ENCODE peak calls at places on chromosomes 3 and 15, in six cellular contexts. X, P, H, A, C and V are unnamed samples.

GRCh38 chr15:22874256-22874655 is 35.8 kb downstream of the NIPA2 start:
- DNase-seq in C (no peak), P (no peak), X (no peak), H (no peak), A (no peak), V (no peak)

GRCh38 chr3:148178508-148178907 is 519.2 kb upstream of the AGTR1 start:
- DNase-seq in X (no peak), C (no peak), H (no peak), A (no peak), P (no peak), V (no peak)

GRCh38 chr3:53820756-53821580 is 25.3 kb downstream of the CHDH start:
- DNase-seq in C (no peak), X (no peak), P (no peak), H (no peak), A (no peak), V (no peak)

GRCh38 chr15:56765252-56765651 is 31.9 kb upstream of the ZNF280D start:
- DNase-seq in P (no peak), X (no peak), C (no peak), A (no peak), H (no peak), V (no peak)

GRCh38 chr3:48716508-48716981 is 476 bp downstream of the IP6K2 start:
- DNase-seq in A (peak), C (peak), H (no peak), X (peak), P (no peak), V (no peak)

GRCh38 chr15:84681822-84682221 is 23.8 kb upstream of the NMB start:
- DNase-seq in H (no peak), X (no peak), A (no peak), P (no peak), C (peak), V (no peak)

GRCh38 chr3:87120850-87121249 is 106.3 kb upstream of the CHMP2B start:
- DNase-seq in A (no peak), X (peak), H (no peak), P (no peak), C (no peak), V (no peak)

GRCh38 chr3:104536715-104537114 is 830.0 kb upstream of the ALCAM start:
- DNase-seq in C (no peak), A (no peak), P (no peak), H (no peak), X (no peak), V (no peak)

GRCh38 chr3:284316-284715 is 87.8 kb downstream of the CHL1 start:
- DNase-seq in P (no peak), X (no peak), A (no peak), H (no peak), C (no peak), V (no peak)

GRCh38 chr15:35911052-35911780 is 365.3 kb upstream of the DPH6 start:
- DNase-seq in C (no peak), X (no peak), A (no peak), P (no peak), H (no peak), V (no peak)

GRCh38 chr3:50573566-50574279 is 4.4 kb downstream of the HEMK1 start:
- DNase-seq in X (no peak), P (no peak), C (peak), A (no peak), H (no peak), V (no peak)

GRCh38 chr15:57041416-57041815 is 123.0 kb downstream of the TCF12 start:
- DNase-seq in X (no peak), A (no peak), P (no peak), C (no peak), H (no peak), V (no peak)

GRCh38 chr3:169390741-169391300 is 272.7 kb downstream of the MECOM start:
- DNase-seq in A (peak), H (no peak), X (no peak), P (no peak), C (no peak), V (no peak)

GRCh38 chr3:22732641-22733040 is 470.5 kb upstream of the UBE2E2 start:
- DNase-seq in C (no peak), P (no peak), X (no peak), A (no peak), H (no peak), V (no peak)

GRCh38 chr3:4731543-4732111 is 238.5 kb downstream of the ITPR1 start:
- DNase-seq in X (no peak), P (no peak), H (no peak), C (no peak), A (no peak), V (no peak)
- H3K27ac ChIP-seq in X (no peak), P (no peak), H (no peak), C (no peak), A (no peak), V (no peak)

GRCh38 chr3:52438104-52438376 is 6.9 kb downstream of the SEMA3G start:
- DNase-seq in C (no peak), A (no peak), P (no peak), H (no peak), X (no peak), V (no peak)
- H3K27ac ChIP-seq in C (no peak), A (no peak), P (peak), H (no peak), X (no peak), V (no peak)

DNA sequence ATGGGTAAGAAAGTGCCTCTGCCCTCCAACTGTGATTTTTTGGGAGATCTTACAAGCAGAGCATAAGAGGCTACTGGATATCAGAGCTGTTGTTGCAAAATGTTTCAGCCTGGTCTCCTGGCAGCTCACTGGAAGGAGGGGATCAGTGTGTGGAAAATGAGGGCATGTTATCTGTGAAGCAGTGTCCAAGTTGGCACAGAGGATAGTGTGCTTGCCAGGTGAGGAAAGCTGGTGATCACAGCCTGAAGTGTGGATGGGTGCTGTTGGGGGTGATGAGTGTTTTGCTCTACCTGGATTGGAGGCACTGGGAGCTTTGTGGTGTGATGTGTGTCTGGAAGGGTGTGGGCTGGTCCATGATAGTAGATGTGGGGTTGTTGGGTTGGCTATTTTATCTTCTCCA is 69.3 kb downstream of the MCTP2 start:
- DNase-seq in X (no peak), H (no peak), C (no peak), P (no peak), A (no peak), V (no peak)
- H3K27ac ChIP-seq in X (no peak), H (no peak), C (no peak), P (no peak), A (no peak), V (no peak)

GRCh38 chr3:116630494-116630893 is 79.1 kb upstream of the TUSC7 start:
- DNase-seq in A (no peak), P (no peak), X (no peak), C (no peak), H (no peak), V (no peak)
- H3K27ac ChIP-seq in A (no peak), P (no peak), X (no peak), C (no peak), H (no peak), V (no peak)

GRCh38 chr15:76235186-76235826 is 76.0 kb downstream of the ETFA start:
- DNase-seq in A (peak), X (peak), C (no peak), P (peak), H (no peak), V (no peak)
- H3K27ac ChIP-seq in A (no peak), X (no peak), C (no peak), P (no peak), H (no peak), V (no peak)

GRCh38 chr3:128215800-128216495 is 62.7 kb downstream of the EEFSEC start:
- DNase-seq in C (no peak), P (no peak), A (no peak), X (peak), H (no peak), V (no peak)

GRCh38 chr3:128218858-128219257 is 65.6 kb downstream of the EEFSEC start:
- DNase-seq in P (no peak), A (no peak), X (no peak), C (no peak), H (no peak), V (no peak)

GRCh38 chr3:128215290-128215689 is 62.0 kb downstream of the EEFSEC start:
- DNase-seq in A (no peak), C (no peak), P (no peak), X (no peak), H (no peak), V (no peak)

GRCh38 chr3:128218476-128218829 is 65.2 kb downstream of the EEFSEC start:
- DNase-seq in P (no peak), H (no peak), A (peak), C (no peak), X (no peak), V (no peak)

DNA sequence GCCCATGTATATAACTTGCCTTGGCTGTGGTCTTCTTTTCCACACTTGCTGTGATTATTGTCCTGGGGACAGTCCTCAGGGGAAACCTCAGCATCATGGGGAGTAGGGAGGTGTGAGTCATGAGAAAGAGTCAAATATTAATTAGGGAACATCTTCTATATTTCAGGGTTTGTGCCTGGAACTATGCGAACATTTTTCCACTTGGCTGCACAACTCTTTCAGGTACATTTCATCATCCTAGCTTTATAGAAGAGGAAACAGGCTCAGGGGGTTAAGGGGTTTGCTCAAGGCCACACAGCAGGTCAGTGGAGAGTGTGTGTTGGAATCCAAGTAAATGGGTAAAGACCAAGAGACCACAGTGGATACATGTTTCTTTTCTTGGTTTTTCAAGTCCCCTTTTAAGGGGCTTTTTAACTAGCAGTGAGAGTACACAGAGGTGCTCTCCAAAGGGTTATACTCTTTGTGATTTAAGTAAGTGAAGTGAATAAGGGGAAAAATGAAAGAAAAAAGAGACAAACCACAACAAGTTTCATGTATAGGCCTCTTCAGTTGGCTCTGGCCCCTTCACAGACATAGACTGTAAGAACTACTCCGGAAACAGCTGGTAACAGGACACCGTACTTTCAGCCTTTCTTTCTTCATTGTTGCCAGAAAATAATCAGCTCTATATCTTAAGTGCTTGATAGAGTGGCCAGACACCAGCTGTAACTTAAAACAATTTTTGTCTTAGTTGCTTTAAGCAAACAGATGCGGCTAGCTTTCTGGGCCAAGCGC is 64.6 kb downstream of the EEFSEC start:
- DNase-seq in A (peak), X (no peak), C (no peak), H (no peak), P (no peak), V (no peak)
- H3K27ac ChIP-seq in A (peak), X (no peak), C (no peak), H (no peak), P (peak), V (no peak)

GRCh38 chr15:39456113-39456512 is 124.8 kb upstream of the THBS1 start:
- DNase-seq in C (no peak), H (no peak), A (no peak), X (no peak), P (no peak), V (no peak)
- H3K27ac ChIP-seq in C (no peak), H (no peak), A (no peak), X (no peak), P (no peak), V (no peak)